ENCODE peak calls at places on chromosomes 5 and 9, in eight cellular contexts. M is fibroblast of lung, Y is suprapubic skin, W is PC-9, I is left ventricle myocardium inferior, F is tibial nerve, G is upper lobe of right lung, Q is A673. U is an unnamed sample.

GRCh38 chr9:108704156-108704852 is 151.5 kb downstream of the ACTL7B start:
- DNase-seq in M (peak; percentile 29), Y (no peak), W (no peak), I (no peak), F (no peak), G (no peak), Q (no peak), U (no peak)

GRCh38 chr9:17609312-17610005 is 30.6 kb downstream of the SH3GL2 start:
- DNase-seq in M (no peak), Y (no peak), W (no peak), I (no peak), F (no peak), G (no peak), Q (no peak), U (no peak)

GRCh38 chr5:138448481-138449398 is 9.9 kb downstream of the REEP2 start:
- DNase-seq in M (peak; percentile 39), Y (no peak), W (no peak), I (no peak), F (no peak), G (no peak), Q (peak; percentile 95), U (no peak)

GRCh38 chr5:158923799-158924551 is 175.7 kb downstream of the EBF1 start:
- DNase-seq in M (no peak), Y (no peak), W (no peak), I (no peak), F (no peak), G (no peak), Q (no peak), U (no peak)

GRCh38 chr5:54753034-54753433 is 232.4 kb downstream of the ESM1 start:
- DNase-seq in M (peak; percentile 61), Y (no peak), W (no peak), I (no peak), F (no peak), G (no peak), Q (no peak), U (peak; percentile 69)

GRCh38 chr5:206927-207536 is 10.9 kb downstream of the CCDC127 start:
- DNase-seq in M (no peak), Y (no peak), W (no peak), I (no peak), F (no peak), G (no peak), Q (no peak), U (no peak)

GRCh38 chr9:111815200-111816070 is 20.7 kb upstream of the SHOC1 start:
- DNase-seq in M (peak; percentile 32), Y (no peak), W (no peak), I (no peak), F (no peak), G (no peak), Q (no peak), U (no peak)

GRCh38 chr5:135393691-135394090 is 5.3 kb downstream of the MACROH2A1 start:
- DNase-seq in M (peak; percentile 64), Y (no peak), W (no peak), I (no peak), F (no peak), G (no peak), Q (no peak), U (no peak)

GRCh38 chr9:131525643-131526565 is 5.2 kb downstream of the UCK1 start:
- DNase-seq in M (no peak), Y (no peak), W (no peak), I (no peak), F (no peak), G (no peak), Q (no peak), U (no peak)

GRCh38 chr5:154850255-154851062 is at the start of gene FAXDC2:
- DNase-seq in M (peak; percentile 88), Y (peak; percentile 93), W (no peak), I (peak; percentile 81), F (peak; percentile 85), G (peak; percentile 81), Q (no peak), U (peak; percentile 87)

GRCh38 chr9:133460405-133461175 is 812 bp downstream of the CACFD1 start:
- DNase-seq in M (peak; percentile 20), Y (no peak), W (peak; percentile 80), I (no peak), F (peak; percentile 21), G (peak; percentile 89), Q (no peak), U (peak; percentile 85)

GRCh38 chr9:91898451-91899433 is 51.3 kb downstream of the ROR2 start:
- DNase-seq in M (peak; percentile 51), Y (no peak), W (no peak), I (no peak), F (no peak), G (no peak), Q (peak; percentile 97), U (peak; percentile 49)

GRCh38 chr5:120327180-120327579 is 136.9 kb upstream of the PRR16 start:
- DNase-seq in M (peak; percentile 51), Y (no peak), W (no peak), I (no peak), F (no peak), G (no peak), Q (peak; percentile 2), U (no peak)

GRCh38 chr9:136403538-136403914 is 3.6 kb upstream of the SNAPC4 start:
- DNase-seq in M (no peak), Y (no peak), W (no peak), I (no peak), F (no peak), G (no peak), Q (no peak), U (no peak)

GRCh38 chr5:53087596-53087995 is 22.0 kb downstream of the MOCS2 start:
- DNase-seq in M (no peak), Y (no peak), W (no peak), I (no peak), F (no peak), G (no peak), Q (no peak), U (no peak)

GRCh38 chr5:57082441-57083067 is 91.3 kb upstream of the GPBP1 start:
- DNase-seq in M (peak; percentile 17), Y (no peak), W (peak; percentile 44), I (no peak), F (no peak), G (no peak), Q (peak; percentile 30), U (no peak)

GRCh38 chr9:23736293-23736692 is 89.7 kb downstream of the ELAVL2 start:
- DNase-seq in M (no peak), Y (no peak), W (no peak), I (no peak), F (no peak), G (no peak), Q (no peak), U (no peak)

GRCh38 chr9:126631254-126631653 is 17.5 kb downstream of the LMX1B start:
- DNase-seq in M (no peak), Y (no peak), W (no peak), I (no peak), F (no peak), G (no peak), Q (no peak), U (no peak)

GRCh38 chr5:132421442-132421841 is 51.9 kb downstream of the SLC22A5 start:
- DNase-seq in M (no peak), Y (no peak), W (no peak), I (no peak), F (no peak), G (no peak), Q (peak; percentile 47), U (no peak)
- H3K4me1 ChIP-seq in M (peaks cover 56% of the 10 kb centered on the region), Y (peaks cover 94% of the 10 kb centered on the region), W (peaks cover 74% of the 10 kb centered on the region), I (peaks cover 100% of the 10 kb centered on the region), F (no peaks in the 10 kb centered on the region), G (peaks cover 94% of the 10 kb centered on the region), Q (peaks cover 40% of the 10 kb centered on the region), U (peaks cover 9% of the 10 kb centered on the region)

GRCh38 chr5:141517321-141517720 is 28.4 kb downstream of the PCDHGC5 start:
- DNase-seq in M (no peak), Y (no peak), W (no peak), I (no peak), F (no peak), G (no peak), Q (no peak), U (no peak)
- H3K4me1 ChIP-seq in M (peaks cover 73% of the 10 kb centered on the region), Y (peaks cover 79% of the 10 kb centered on the region), W (peaks cover 36% of the 10 kb centered on the region), I (peaks cover 95% of the 10 kb centered on the region), F (peaks cover 3% of the 10 kb centered on the region), G (peaks cover 64% of the 10 kb centered on the region), Q (peaks cover 70% of the 10 kb centered on the region), U (peaks cover 2% of the 10 kb centered on the region)

GRCh38 chr5:177361418-177362101 is 3.8 kb downstream of the RGS14 start:
- DNase-seq in M (no peak), Y (no peak), W (no peak), I (no peak), F (no peak), G (no peak), Q (no peak), U (no peak)

GRCh38 chr5:177358333-177358939 is 712 bp downstream of the RGS14 start:
- DNase-seq in M (no peak), Y (no peak), W (no peak), I (no peak), F (no peak), G (no peak), Q (no peak), U (no peak)

GRCh38 chr5:177359860-177360259 is 2.1 kb downstream of the RGS14 start:
- DNase-seq in M (no peak), Y (no peak), W (no peak), I (no peak), F (no peak), G (no peak), Q (no peak), U (no peak)

GRCh38 chr5:177357459-177358332 is at the start of gene RGS14:
- DNase-seq in M (no peak), Y (no peak), W (no peak), I (peak; percentile 29), F (peak; percentile 27), G (no peak), Q (peak; percentile 18), U (peak; percentile 75)

GRCh38 chr5:177359451-177359851 is 1.7 kb downstream of the RGS14 start:
- DNase-seq in M (no peak), Y (no peak), W (no peak), I (no peak), F (no peak), G (no peak), Q (no peak), U (no peak)
- H3K4me1 ChIP-seq in M (no peaks in the 10 kb centered on the region), Y (peaks cover 52% of the 10 kb centered on the region), W (peaks cover 4% of the 10 kb centered on the region), I (peaks cover 39% of the 10 kb centered on the region), F (no peaks in the 10 kb centered on the region), G (peaks cover 30% of the 10 kb centered on the region), Q (peaks cover 6% of the 10 kb centered on the region), U (no peaks in the 10 kb centered on the region)

GRCh38 chr5:126449751-126450271 is 26.6 kb downstream of the GRAMD2B start:
- DNase-seq in M (peak; percentile 37), Y (no peak), W (no peak), I (no peak), F (no peak), G (no peak), Q (no peak), U (no peak)
- H3K4me1 ChIP-seq in M (peaks cover 10% of the 10 kb centered on the region), Y (peaks cover 10% of the 10 kb centered on the region), W (peaks cover 17% of the 10 kb centered on the region), I (peaks cover 48% of the 10 kb centered on the region), F (no peaks in the 10 kb centered on the region), G (peaks cover 4% of the 10 kb centered on the region), Q (no peaks in the 10 kb centered on the region), U (peaks cover 5% of the 10 kb centered on the region)

U was measured in aorta.